ENCODE peak calls at places on chromosome 1, in four cellular contexts. C is AG08396, B is NCI-H1092 treated with DMSO at 0.1 percent for 48 hours, Y is midbrain. O is an unnamed sample.

GRCh38 chr1:7374761-7375160 is 396.3 kb upstream of the VAMP3 start:
- DNase-seq in C (no peak), Y (no peak), B (no peak), O (no peak)

GRCh38 chr1:172278478-172278877 is 142.0 kb upstream of the C1orf105 start:
- DNase-seq in B (no peak), Y (no peak), C (peak; percentile 20), O (no peak)

GRCh38 chr1:26584022-26584485 is 54.5 kb downstream of the RPS6KA1 start:
- DNase-seq in Y (no peak), C (no peak), B (no peak), O (no peak)

GRCh38 chr1:158002630-158003408 is 9.4 kb downstream of the KIRREL1 start:
- DNase-seq in Y (no peak), B (no peak), C (no peak), O (peak; percentile 81)

GRCh38 chr1:17485280-17485679 is 45.8 kb upstream of the RCC2 start:
- DNase-seq in C (no peak), B (no peak), Y (no peak), O (no peak)

GRCh38 chr1:40385437-40386310 is 12.1 kb downstream of the SMAP2 start:
- DNase-seq in Y (peak; percentile 69), C (no peak), B (no peak), O (no peak)

GRCh38 chr1:66251521-66251920 is 282.4 kb upstream of the SGIP1 start:
- DNase-seq in B (no peak), Y (no peak), C (no peak), O (no peak)

GRCh38 chr1:109788695-109789521 is 25.2 kb upstream of the EPS8L3 start:
- DNase-seq in C (no peak), Y (no peak), B (no peak), O (no peak)

GRCh38 chr1:202058001-202058908 is 47.9 kb downstream of the ELF3 start:
- DNase-seq in C (no peak), B (no peak), Y (no peak), O (no peak)

GRCh38 chr1:41784516-41785279 is 134.0 kb downstream of the HIVEP3 start:
- DNase-seq in Y (no peak), C (no peak), B (no peak), O (no peak)

GRCh38 chr1:244075247-244075722 is 24.2 kb downstream of the ZBTB18 start:
- DNase-seq in B (no peak), C (no peak), Y (no peak), O (no peak)

GRCh38 chr1:171740987-171741871 is 636 bp downstream of the VAMP4 start:
- DNase-seq in B (peak; percentile 61), Y (peak; percentile 43), C (peak; percentile 30), O (no peak)